ENCODE peak calls at places on chromosome 17, in seven cellular contexts. J is brain microvascular endothelial cell; Z is GM23248; W is upper lobe of left lung; R is mesenchymal stem cell; M is CD4-positive, CD25-positive, alpha-beta regulatory T cell; H is aorta. S is an unnamed sample.
A peak's percentile ranks its signal among the peaks of the same experiment; 100 is the strongest.

GRCh38 chr17:53722407-53722806 is 100.3 kb upstream of the KIF2B start:
- DNase-seq in J (peak; percentile 92), Z (peak; percentile 93), W (no peak), R (peak; percentile 91), M (no peak), H (no peak), S (no peak)

GRCh38 chr17:79007504-79008381 is 1.8 kb downstream of the CANT1 start:
- DNase-seq in J (no peak), Z (peak; percentile 16), W (no peak), R (no peak), M (no peak), H (no peak), S (peak; percentile 56)

GRCh38 chr17:69047368-69048263 is 13.1 kb downstream of the ABCA9 start:
- DNase-seq in J (peak; percentile 91), Z (peak; percentile 50), W (peak; percentile 27), R (peak; percentile 80), M (no peak), H (peak; percentile 71), S (peak; percentile 71)

GRCh38 chr17:66387391-66387981 is 85.1 kb downstream of the PRKCA start:
- DNase-seq in J (no peak), Z (no peak), W (no peak), R (no peak), M (no peak), H (no peak), S (no peak)

GRCh38 chr17:29138184-29138955 is 41.8 kb downstream of the MYO18A start:
- DNase-seq in J (no peak), Z (peak; percentile 71), W (no peak), R (no peak), M (no peak), H (peak; percentile 42), S (no peak)

GRCh38 chr17:35094902-35095301 is 24.8 kb downstream of the RAD51D start:
- DNase-seq in J (peak; percentile 81), Z (peak; percentile 93), W (no peak), R (peak; percentile 81), M (no peak), H (no peak), S (no peak)

GRCh38 chr17:57902800-57903759 is 52.1 kb downstream of the CUEDC1 start:
- DNase-seq in J (peak; percentile 70), Z (peak; percentile 93), W (peak; percentile 98), R (peak; percentile 85), M (no peak), H (peak; percentile 96), S (peak; percentile 91)

GRCh38 chr17:63819585-63820537 is 7.4 kb upstream of the PSMC5 start:
- DNase-seq in J (no peak), Z (no peak), W (no peak), R (no peak), M (no peak), H (no peak), S (no peak)

GRCh38 chr17:69712801-69713311 is 298.4 kb downstream of the MAP2K6 start:
- DNase-seq in J (no peak), Z (no peak), W (no peak), R (peak; percentile 26), M (no peak), H (no peak), S (no peak)

GRCh38 chr17:32350662-32351418 is 883 bp downstream of the ZNF207 start:
- DNase-seq in J (peak; percentile 37), Z (peak; percentile 91), W (peak; percentile 59), R (peak; percentile 85), M (peak; percentile 55), H (no peak), S (no peak)

GRCh38 chr17:70604854-70605253 is 435.5 kb downstream of the KCNJ2 start:
- DNase-seq in J (no peak), Z (no peak), W (no peak), R (no peak), M (no peak), H (no peak), S (no peak)

GRCh38 chr17:72984145-72984924 is 108.2 kb downstream of the SLC39A11 start:
- DNase-seq in J (peak; percentile 91), Z (peak; percentile 68), W (no peak), R (peak; percentile 85), M (no peak), H (no peak), S (no peak)

GRCh38 chr17:65131946-65132345 is 5.2 kb upstream of the RGS9 start:
- DNase-seq in J (peak; percentile 47), Z (peak; percentile 96), W (no peak), R (peak; percentile 87), M (no peak), H (no peak), S (no peak)

GRCh38 chr17:33464669-33465275 is 171.7 kb upstream of the ASIC2 start:
- DNase-seq in J (no peak), Z (no peak), W (no peak), R (peak; percentile 91), M (no peak), H (no peak), S (no peak)

GRCh38 chr17:4947010-4947410 is 1.3 kb downstream of the PFN1 start:
- DNase-seq in J (no peak), Z (peak; percentile 47), W (no peak), R (no peak), M (no peak), H (peak; percentile 56), S (no peak)

GRCh38 chr17:17055286-17056166 is 13.3 kb downstream of the MPRIP start:
- DNase-seq in J (no peak), Z (peak; percentile 68), W (peak; percentile 24), R (no peak), M (no peak), H (no peak), S (peak; percentile 59)

GRCh38 chr17:47959825-47960655 is 2.4 kb upstream of the PRR15L start:
- DNase-seq in J (no peak), Z (no peak), W (no peak), R (no peak), M (no peak), H (no peak), S (no peak)

GRCh38 chr17:83094291-83094690 is 14.9 kb downstream of the METRNL start:
- DNase-seq in J (no peak), Z (no peak), W (no peak), R (no peak), M (no peak), H (peak; percentile 47), S (no peak)

DNA sequence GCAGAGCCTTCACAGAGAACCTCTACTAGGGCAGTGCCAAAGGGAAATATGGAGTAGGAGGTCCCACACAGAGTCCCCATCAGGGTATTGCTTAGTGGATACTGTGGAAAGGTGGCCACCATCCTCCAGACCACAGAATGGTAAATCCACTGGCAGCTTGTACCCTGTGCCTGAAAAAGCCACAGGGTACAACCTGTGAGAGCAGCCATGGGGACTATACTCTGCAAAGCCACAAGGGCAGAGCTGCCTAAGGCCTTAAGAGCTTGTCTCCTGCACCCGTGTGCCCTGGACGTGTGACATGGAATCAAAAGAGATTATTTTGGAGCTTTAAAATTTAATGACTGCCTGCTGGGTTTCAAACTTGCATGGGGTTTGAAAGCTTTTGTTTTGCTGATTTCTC is 118.0 kb upstream of the SEC14L1 start:
- DNase-seq in J (no peak), Z (no peak), W (no peak), R (no peak), M (no peak), H (no peak), S (no peak)
- H3K27ac ChIP-seq in J (no peak overlapping the region), Z (no peak overlapping the region), W (no peak overlapping the region), R (no peak overlapping the region), M (no peak overlapping the region), H (no peak overlapping the region), S (no peak overlapping the region)

DNA sequence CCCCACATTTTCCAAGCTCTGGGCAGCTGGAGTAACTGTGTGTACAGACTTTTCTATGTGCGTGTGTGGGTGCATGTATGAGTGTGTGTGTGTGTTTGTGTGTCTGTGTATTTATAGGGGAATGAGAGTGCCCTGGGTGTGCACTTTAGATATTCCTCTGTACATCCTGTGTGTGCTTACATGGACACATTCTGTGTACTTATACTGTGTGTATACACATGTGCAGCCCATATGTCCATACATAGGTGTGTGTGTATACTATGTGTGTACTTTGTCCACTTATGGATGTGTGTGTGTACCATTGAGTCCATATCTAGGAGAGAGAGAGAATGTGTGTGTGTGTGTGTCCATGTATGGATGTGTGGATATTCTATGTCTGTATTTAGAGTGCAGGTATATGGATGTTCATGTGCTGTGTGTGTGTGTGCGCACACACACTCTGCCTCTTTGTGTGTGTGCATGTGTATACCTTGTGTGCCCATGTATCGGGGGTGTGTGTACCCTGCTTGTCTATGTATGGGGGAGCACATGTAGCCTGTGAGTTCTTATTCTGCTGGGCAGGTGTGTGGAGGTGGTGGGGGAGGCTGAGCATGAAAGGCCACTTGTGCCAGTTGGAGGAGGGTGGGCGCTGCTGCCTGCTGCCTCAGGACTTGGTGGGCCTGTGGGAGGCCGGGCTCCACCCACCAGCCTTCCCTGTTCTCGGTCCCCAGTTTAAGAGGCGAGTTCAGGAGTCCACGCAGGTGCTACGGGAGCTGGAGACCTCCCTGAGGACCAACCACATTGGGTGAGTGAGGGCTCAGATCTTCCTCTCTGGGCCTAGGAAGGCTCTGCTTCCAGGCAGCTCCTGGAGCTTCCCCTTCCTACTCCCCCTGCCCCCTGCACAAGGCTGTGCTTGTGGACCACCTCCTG is 11.1 kb downstream of the FMNL1 start:
- DNase-seq in J (no peak), Z (no peak), W (no peak), R (no peak), M (no peak), H (no peak), S (peak; percentile 53)
- H3K27ac ChIP-seq in J (no peak overlapping the region), Z (no peak overlapping the region), W (no peak overlapping the region), R (no peak overlapping the region), M (peak overlapping the region; percentile 98), H (no peak overlapping the region), S (no peak overlapping the region)

GRCh38 chr17:10772425-10773380 is 31.2 kb downstream of the TMEM238L start:
- DNase-seq in J (peak; percentile 32), Z (no peak), W (no peak), R (no peak), M (no peak), H (no peak), S (peak; percentile 51)

GRCh38 chr17:10771142-10771541 is 32.8 kb downstream of the TMEM238L start:
- DNase-seq in J (no peak), Z (no peak), W (no peak), R (no peak), M (no peak), H (no peak), S (no peak)

GRCh38 chr17:10767237-10767636 is 36.7 kb downstream of the TMEM238L start:
- DNase-seq in J (no peak), Z (no peak), W (no peak), R (no peak), M (no peak), H (no peak), S (no peak)

GRCh38 chr17:10768766-10769383 is 35.0 kb downstream of the TMEM238L start:
- DNase-seq in J (no peak), Z (peak; percentile 10), W (no peak), R (no peak), M (no peak), H (no peak), S (peak; percentile 48)

DNA sequence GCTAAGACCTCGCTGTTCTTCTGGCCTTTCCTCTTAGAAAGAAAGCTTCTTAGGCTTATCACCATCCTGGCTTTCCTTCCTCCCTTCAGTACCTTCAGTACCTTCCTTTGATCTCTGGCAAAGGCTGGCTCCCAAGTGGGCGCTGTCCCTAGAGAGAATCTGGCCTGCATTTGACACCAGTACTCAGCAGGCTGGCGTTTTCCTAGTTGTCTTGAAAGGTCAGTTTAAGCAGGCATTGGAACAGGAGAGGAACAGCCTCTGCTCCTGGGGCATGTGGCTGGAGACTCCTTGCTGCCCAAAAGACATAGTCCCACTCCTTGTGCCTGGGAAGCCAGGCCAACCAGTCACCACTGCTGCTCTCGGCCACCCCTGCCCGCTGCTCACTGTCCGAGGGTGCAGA is 34.1 kb downstream of the TMEM238L start:
- DNase-seq in J (no peak), Z (no peak), W (no peak), R (no peak), M (no peak), H (no peak), S (no peak)
- H3K27ac ChIP-seq in J (no peak overlapping the region), Z (no peak overlapping the region), W (no peak overlapping the region), R (no peak overlapping the region), M (no peak overlapping the region), H (no peak overlapping the region), S (no peak overlapping the region)

GRCh38 chr17:50221500-50222480 is 20.4 kb upstream of the COL1A1 start:
- DNase-seq in J (no peak), Z (peak; percentile 95), W (peak; percentile 93), R (peak; percentile 89), M (no peak), H (peak; percentile 88), S (no peak)
- H3K27ac ChIP-seq in J (peak overlapping the region; percentile 99), Z (peak overlapping the region; percentile 98), W (peak overlapping the region; percentile 84), R (peak overlapping the region; percentile 99), M (no peak overlapping the region), H (peak overlapping the region; percentile 71), S (peak overlapping the region; percentile 70)

S was measured in suprapubic skin.